ENCODE peak calls at places on chromosomes 11 and 22, in ten cellular contexts. K is stimulated activated CD8-positive, alpha-beta memory T cell treated with anti-CD3 and anti-CD28 coated beads, Interleukin-7, amount 100 ng/mL, for 1 hour; S is midbrain; F is mesenteric fat pad; E is naive thymus-derived CD4-positive, alpha-beta T cell; Z is effector CD4-positive, alpha-beta T cell; P is non-pigmented ciliary epithelial cell; W is stimulated activated naive B cell treated with anti-CD40 and anti-IgM and Interleukin-4, amounts not matched to agents 10 μg/mL and 1 μg/mL and 100 μg/mL, for 72 hours; R is posterior cingulate gyrus; Y is SK-N-DZ. G is an unnamed sample.

GRCh38 chr22:30192427-30192826 is 54.1 kb downstream of the LIF start:
- DNase-seq in E (no peak), Z (no peak), K (no peak), S (no peak), W (no peak), Y (no peak), F (no peak), P (no peak), R (no peak), G (no peak)

GRCh38 chr11:124285610-124286344 is 28.0 kb downstream of the OR8D1 start:
- DNase-seq in P (no peak), S (no peak), Y (no peak), F (no peak), E (no peak), R (no peak), K (no peak), W (no peak), Z (no peak), G (no peak)

GRCh38 chr22:30047364-30047738 is 32.9 kb upstream of the HORMAD2 start:
- DNase-seq in W (no peak), R (no peak), E (peak), Z (no peak), Y (no peak), K (no peak), F (no peak), S (no peak), P (no peak), G (no peak)

GRCh38 chr22:40251106-40251505 is 73.4 kb downstream of the TNRC6B start:
- DNase-seq in W (no peak), Z (no peak), S (no peak), Y (no peak), K (no peak), P (no peak), R (no peak), F (no peak), E (no peak), G (no peak)

GRCh38 chr11:79762271-79762935 is 321.6 kb upstream of the TENM4 start:
- DNase-seq in K (no peak), E (no peak), P (no peak), F (no peak), Y (peak), S (peak), Z (no peak), W (no peak), R (no peak), G (no peak)

GRCh38 chr22:46162771-46163170 is 12.4 kb downstream of the PPARA start:
- DNase-seq in P (no peak), K (no peak), F (no peak), S (no peak), Y (no peak), E (no peak), Z (no peak), R (no peak), W (no peak), G (no peak)

GRCh38 chr22:26483439-26484359 is at the start of the genes HPS4 and SRRD:
- DNase-seq in E (peak), Z (peak), S (peak), R (peak), Y (peak), W (peak), K (peak), F (peak), P (no peak), G (peak)

GRCh38 chr11:77069336-77069968 is 2.7 kb downstream of the CAPN5 start:
- DNase-seq in R (no peak), Z (no peak), P (no peak), S (no peak), E (no peak), F (peak), Y (no peak), W (no peak), K (no peak), G (peak)

GRCh38 chr11:34758262-34758661 is 137.4 kb downstream of the EHF start:
- DNase-seq in W (no peak), Y (peak), K (no peak), F (no peak), R (no peak), S (no peak), P (no peak), Z (no peak), E (no peak), G (no peak)

GRCh38 chr11:77705877-77706579 is 68.4 kb upstream of the CLNS1A start:
- DNase-seq in P (no peak), S (no peak), K (no peak), E (no peak), Z (no peak), W (no peak), F (no peak), R (no peak), Y (no peak), G (no peak)

GRCh38 chr11:35013514-35014191 is 97.2 kb downstream of the PDHX start:
- DNase-seq in E (peak), Y (no peak), K (no peak), R (no peak), S (no peak), F (no peak), P (no peak), Z (peak), W (no peak), G (no peak)

G was measured in coronary artery.